ENCODE peak calls at places on chromosomes 12 and 14, in ten cellular contexts. Z, H, K, X, M, S, G, W, U and L are unnamed samples.

GRCh38 chr14:70972107-70972976 is 65.1 kb downstream of the PCNX1 start:
- DNase-seq in K (peak), M (peak), X (peak), U (peak), W (peak), S (peak), G (peak), Z (peak), H (peak), L (peak)

GRCh38 chr12:121282072-121282742 is 14.3 kb downstream of the CAMKK2 start:
- DNase-seq in U (no peak), Z (no peak), S (no peak), K (no peak), G (no peak), W (no peak), X (peak), H (no peak), M (no peak), L (no peak)

GRCh38 chr14:54722791-54723432 is 156.0 kb downstream of the SAMD4A start:
- DNase-seq in U (no peak), W (peak), M (no peak), H (peak), S (peak), G (no peak), X (no peak), Z (no peak), K (no peak), L (peak)

GRCh38 chr12:52495385-52495784 is 2.3 kb upstream of the KRT6A start:
- DNase-seq in Z (no peak), S (peak), W (peak), U (no peak), M (no peak), H (no peak), G (peak), K (no peak), X (peak), L (no peak)

GRCh38 chr12:6318440-6318879 is 8.0 kb downstream of the PLEKHG6 start:
- DNase-seq in M (no peak), Z (no peak), H (no peak), X (no peak), W (no peak), K (no peak), S (no peak), G (peak), U (no peak), L (no peak)

GRCh38 chr12:38158428-38159091 is 158.0 kb upstream of the ALG10B start:
- DNase-seq in K (no peak), U (no peak), W (no peak), Z (no peak), M (no peak), H (no peak), S (no peak), X (no peak), G (no peak), L (no peak)

GRCh38 chr14:94771906-94772468 is 2.1 kb upstream of the GSC start:
- DNase-seq in H (no peak), U (no peak), Z (no peak), M (no peak), G (no peak), S (no peak), W (no peak), X (no peak), K (no peak), L (no peak)

GRCh38 chr14:85058170-85058569 is 471.8 kb upstream of the FLRT2 start:
- DNase-seq in U (no peak), K (no peak), G (no peak), X (no peak), H (no peak), S (no peak), Z (no peak), W (no peak), M (no peak), L (no peak)

GRCh38 chr14:57686317-57686716 is 179.6 kb downstream of the SLC35F4 start:
- DNase-seq in U (no peak), W (no peak), M (no peak), S (no peak), H (no peak), Z (no peak), K (no peak), X (no peak), G (no peak), L (no peak)

GRCh38 chr12:65609359-65609771 is 214.9 kb upstream of the HMGA2 start:
- DNase-seq in S (peak), W (no peak), U (no peak), H (peak), M (no peak), G (no peak), K (no peak), X (no peak), Z (no peak), L (no peak)

GRCh38 chr12:93788853-93789252 is 111.7 kb downstream of the CRADD start:
- DNase-seq in W (no peak), K (no peak), Z (no peak), H (no peak), S (no peak), G (no peak), U (no peak), X (no peak), M (no peak), L (no peak)

GRCh38 chr12:62683724-62684501 is 217.3 kb downstream of the MON2 start:
- DNase-seq in H (no peak), M (peak), Z (no peak), U (peak), G (no peak), X (peak), K (peak), S (peak), W (no peak), L (no peak)

GRCh38 chr14:61565836-61566536 is 129.3 kb upstream of the HIF1A start:
- DNase-seq in K (no peak), M (no peak), U (no peak), W (no peak), G (no peak), H (no peak), Z (no peak), X (no peak), S (peak), L (no peak)

GRCh38 chr12:121534495-121535148 is 46.2 kb downstream of the KDM2B start:
- DNase-seq in H (no peak), Z (no peak), U (no peak), M (no peak), S (no peak), X (peak), K (no peak), W (peak), G (no peak), L (peak)

GRCh38 chr12:124238886-124239285 is 56.0 kb upstream of the RFLNA start:
- DNase-seq in K (no peak), X (no peak), W (no peak), H (no peak), S (no peak), G (no peak), Z (no peak), U (no peak), M (no peak), L (no peak)

GRCh38 chr14:22536853-22537338 is 52.1 kb downstream of the DAD1 start:
- DNase-seq in W (no peak), K (peak), M (peak), U (peak), H (peak), S (peak), G (no peak), Z (peak), X (no peak), L (peak)

GRCh38 chr12:88833641-88834116 is 253.4 kb upstream of the KITLG start:
- DNase-seq in Z (no peak), K (no peak), W (no peak), U (no peak), G (no peak), H (peak), S (no peak), M (no peak), X (no peak), L (no peak)

GRCh38 chr14:52792097-52792415 is 649 bp upstream of the GNPNAT1 start:
- DNase-seq in M (no peak), Z (no peak), G (no peak), K (no peak), S (no peak), U (no peak), X (no peak), W (no peak), H (no peak), L (no peak)

GRCh38 chr12:5499566-5500325 is 67.8 kb downstream of the NTF3 start:
- DNase-seq in H (no peak), S (peak), W (no peak), K (no peak), Z (no peak), M (no peak), U (no peak), X (no peak), G (no peak), L (no peak)

GRCh38 chr12:89752331-89752730 is 43.7 kb upstream of the ATP2B1 start:
- DNase-seq in S (no peak), W (peak), M (no peak), U (no peak), G (no peak), H (no peak), Z (no peak), K (no peak), X (no peak), L (no peak)

GRCh38 chr12:91377456-91377855 is 194.8 kb upstream of the DCN start:
- DNase-seq in S (no peak), Z (no peak), H (no peak), G (no peak), W (no peak), K (no peak), U (no peak), X (no peak), M (no peak), L (no peak)

GRCh38 chr12:131132118-131132892 is 178.6 kb downstream of the ADGRD1 start:
- DNase-seq in S (peak), G (peak), X (peak), U (peak), K (peak), M (peak), Z (no peak), W (peak), H (peak), L (peak)

GRCh38 chr12:92144631-92145480 is 790 bp downstream of the BTG1 start:
- DNase-seq in U (peak), X (peak), H (peak), S (peak), Z (peak), K (peak), W (peak), M (peak), G (peak), L (peak)

GRCh38 chr14:38339704-38340103 is 83.8 kb upstream of the CLEC14A start:
- DNase-seq in U (no peak), G (no peak), M (no peak), X (no peak), W (no peak), H (no peak), Z (no peak), K (no peak), S (peak), L (no peak)

GRCh38 chr14:104843442-104844305 is 21.4 kb upstream of the CEP170B start:
- DNase-seq in U (no peak), M (no peak), G (no peak), Z (no peak), X (peak), W (no peak), H (no peak), S (no peak), K (no peak), L (no peak)

GRCh38 chr14:63673255-63673654 is 31.6 kb upstream of the WDR89 start:
- DNase-seq in W (no peak), U (no peak), Z (no peak), H (no peak), S (no peak), M (no peak), K (no peak), X (no peak), G (no peak), L (no peak)

GRCh38 chr14:80933282-80933681 is 8.3 kb downstream of the CEP128 start:
- DNase-seq in H (no peak), S (no peak), G (no peak), X (no peak), W (no peak), K (no peak), U (no peak), Z (no peak), M (no peak), L (no peak)

GRCh38 chr14:78638926-78639325 is 468.8 kb downstream of the NRXN3 start:
- DNase-seq in G (no peak), X (peak), S (no peak), H (no peak), K (no peak), W (no peak), Z (no peak), U (no peak), M (no peak), L (no peak)

GRCh38 chr12:124410354-124411175 is 115.7 kb downstream of the RFLNA start:
- DNase-seq in X (peak), S (no peak), M (no peak), G (no peak), K (no peak), U (no peak), H (no peak), W (no peak), Z (no peak), L (no peak)

GRCh38 chr12:112347521-112347920 is 34.7 kb downstream of the HECTD4 start:
- DNase-seq in Z (no peak), X (no peak), H (peak), G (no peak), S (peak), W (no peak), U (no peak), K (no peak), M (no peak), L (peak)

GRCh38 chr14:20679907-20680306 is 4.5 kb upstream of the RNASE4 start:
- DNase-seq in K (no peak), Z (no peak), X (peak), S (peak), H (peak), W (no peak), U (no peak), M (no peak), G (no peak), L (peak)

GRCh38 chr14:23009939-23010718 is at the start of gene C14orf93:
- DNase-seq in M (peak), K (peak), S (peak), Z (no peak), U (peak), W (peak), G (peak), H (peak), X (peak), L (peak)

GRCh38 chr12:3132636-3133409 is 55.6 kb downstream of the TSPAN9 start:
- DNase-seq in S (peak), G (no peak), K (no peak), Z (no peak), H (peak), X (peak), U (no peak), M (peak), W (no peak), L (no peak)

GRCh38 chr14:52241102-52241793 is 26.2 kb upstream of the PTGDR start:
- DNase-seq in M (no peak), Z (no peak), W (no peak), G (no peak), X (no peak), U (no peak), K (no peak), H (peak), S (peak), L (no peak)

GRCh38 chr14:26199599-26200370 is 398.0 kb downstream of the NOVA1 start:
- DNase-seq in G (no peak), W (no peak), H (no peak), S (peak), X (no peak), M (no peak), Z (no peak), K (no peak), U (no peak), L (no peak)

GRCh38 chr12:131312793-131313545 is 359.3 kb downstream of the ADGRD1 start:
- DNase-seq in M (no peak), U (no peak), W (no peak), H (no peak), X (no peak), S (no peak), K (no peak), Z (no peak), G (no peak), L (no peak)

GRCh38 chr14:49692895-49693737 is at the start of gene KLHDC1:
- DNase-seq in Z (peak), X (peak), W (peak), G (peak), H (peak), S (peak), U (peak), K (peak), M (peak), L (peak)

GRCh38 chr14:99185436-99186068 is 86.4 kb downstream of the BCL11B start:
- DNase-seq in X (no peak), W (no peak), Z (no peak), H (no peak), G (no peak), U (no peak), K (no peak), M (no peak), S (no peak), L (peak)

GRCh38 chr12:27210187-27210586 is 33.9 kb upstream of the STK38L start:
- DNase-seq in U (no peak), K (no peak), G (no peak), W (no peak), S (no peak), M (no peak), X (no peak), H (no peak), Z (no peak), L (no peak)

GRCh38 chr12:50778663-50779590 is 15.0 kb downstream of the ATF1 start:
- DNase-seq in W (no peak), Z (no peak), X (no peak), K (no peak), M (no peak), U (no peak), G (no peak), H (no peak), S (no peak), L (no peak)
- TF ChIP-seq CTCF in W (no peak), Z (no peak), X (no peak), K (no peak), M (no peak), U (no peak), G (no peak), H (no peak), S (no peak), L (no peak)

DNA sequence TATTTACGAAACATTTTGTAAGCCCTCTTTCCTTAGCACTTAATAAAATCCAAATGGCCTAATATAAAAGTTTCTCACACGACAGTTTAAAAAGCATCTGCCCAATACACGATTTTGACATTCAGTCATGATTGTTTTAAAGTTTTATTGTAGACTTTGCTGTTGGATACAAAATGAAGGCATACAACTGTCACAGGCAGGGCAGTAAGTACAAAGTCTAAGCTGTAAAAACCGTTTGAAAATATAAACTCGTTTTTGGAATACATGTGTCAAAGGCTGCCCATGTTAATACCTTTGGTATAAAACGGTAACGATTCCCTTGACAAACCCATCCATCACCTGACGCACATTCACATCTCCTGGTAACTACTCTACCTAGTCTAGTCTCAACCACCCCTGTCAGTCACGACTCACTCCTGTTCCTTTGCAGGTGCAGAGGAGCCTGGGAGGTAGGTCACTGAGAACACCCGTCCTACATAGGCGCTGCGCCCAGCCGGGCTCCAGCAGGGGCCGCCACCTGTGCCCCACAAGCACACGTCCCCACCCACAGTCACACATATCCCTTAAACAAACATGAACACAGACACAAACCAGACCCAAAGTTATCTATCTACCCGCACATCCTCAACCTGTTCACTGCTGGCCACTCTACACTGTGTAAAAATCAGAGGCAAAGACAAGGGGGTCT is 27.1 kb downstream of the KCTD10 start:
- DNase-seq in H (no peak), M (no peak), K (no peak), W (no peak), G (no peak), Z (no peak), U (no peak), X (no peak), S (no peak), L (no peak)
- TF ChIP-seq CTCF in H (peak), M (no peak), K (no peak), W (peak), G (no peak), Z (no peak), U (no peak), X (no peak), S (peak), L (no peak)

DNA sequence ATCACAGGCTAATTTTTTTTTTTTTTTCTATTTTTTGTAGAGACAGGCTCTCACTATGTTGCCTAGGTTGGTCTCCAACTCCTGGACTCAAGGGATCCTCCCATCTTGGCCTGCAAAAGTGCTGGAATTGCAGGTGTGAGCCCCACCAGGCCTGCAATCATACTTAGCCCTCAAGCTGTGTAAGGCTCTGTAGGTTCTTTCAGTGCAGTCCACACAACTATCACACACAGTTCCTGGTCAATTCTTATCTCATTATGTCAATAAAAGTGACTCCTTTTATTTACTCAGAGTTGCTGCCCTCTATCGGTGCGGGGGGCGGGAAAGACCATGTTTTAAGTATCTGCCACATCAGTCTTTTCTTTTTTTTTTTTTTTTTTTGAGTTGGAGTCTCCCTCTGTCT is 29.0 kb downstream of the SLC2A3 start:
- DNase-seq in Z (no peak), U (no peak), X (peak), G (no peak), K (no peak), M (no peak), S (peak), W (peak), H (peak), L (peak)
- TF ChIP-seq CTCF in Z (no peak), U (no peak), X (peak), G (peak), K (no peak), M (no peak), S (peak), W (peak), H (peak), L (no peak)

GRCh38 chr12:95462551-95462950 is 11.4 kb upstream of the METAP2 start:
- DNase-seq in K (no peak), S (no peak), W (no peak), G (no peak), Z (no peak), M (no peak), U (no peak), H (no peak), X (no peak), L (no peak)
- TF ChIP-seq CTCF in K (no peak), S (no peak), W (no peak), G (no peak), Z (no peak), M (no peak), U (no peak), H (no peak), X (no peak), L (no peak)

DNA sequence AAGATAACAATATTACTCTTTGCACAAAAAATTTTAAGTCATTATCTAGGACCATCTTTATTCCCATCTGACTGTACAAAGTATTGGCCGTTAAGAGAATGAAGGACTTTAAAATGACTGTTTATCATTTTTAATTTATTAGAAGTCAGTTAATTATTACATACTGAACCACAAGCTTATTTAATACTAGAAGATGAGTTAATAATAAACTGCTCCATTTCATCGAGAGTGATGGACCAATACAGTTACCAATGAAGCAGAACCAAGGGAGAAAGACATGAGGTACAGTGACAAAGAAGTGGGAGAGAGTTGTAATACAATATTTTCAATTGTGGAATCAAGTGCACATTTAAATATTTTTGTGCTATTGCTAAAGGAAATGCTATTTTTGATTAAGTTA is 83.3 kb downstream of the PTPRO start:
- DNase-seq in M (no peak), Z (no peak), H (no peak), U (no peak), K (no peak), G (no peak), W (no peak), X (no peak), S (no peak), L (no peak)
- TF ChIP-seq CTCF in M (no peak), Z (no peak), H (no peak), U (no peak), K (no peak), G (no peak), W (no peak), X (no peak), S (no peak), L (no peak)